ENCODE peak calls at places on chromosomes 3 and 15, in seven cellular contexts. B is OCI-LY7, W is A549, F is left lung, X is adrenal gland, Q is ovary, N is kidney. S is an unnamed sample.

GRCh38 chr15:71440479-71441071 is 325.3 kb downstream of the THSD4 start:
- DNase-seq in B (peak; percentile 42), W (peak; percentile 86), F (no peak), X (no peak), Q (no peak), N (no peak), S (no peak)

GRCh38 chr3:21544076-21544462 is 206.9 kb downstream of the ZNF385D start:
- DNase-seq in B (no peak), W (no peak), F (no peak), X (no peak), Q (no peak), N (no peak), S (no peak)

GRCh38 chr3:26376131-26376530 is 246.4 kb upstream of the LRRC3B start:
- DNase-seq in B (no peak), W (no peak), F (no peak), X (no peak), Q (no peak), N (no peak), S (no peak)

GRCh38 chr15:82647045-82647834 is at the start of gene CPEB1:
- DNase-seq in B (no peak), W (peak; percentile 66), F (peak; percentile 72), X (peak; percentile 71), Q (peak; percentile 83), N (peak; percentile 83), S (no peak)

GRCh38 chr15:52463638-52464037 is 65.0 kb downstream of the MYO5A start:
- DNase-seq in B (peak; percentile 69), W (peak; percentile 31), F (no peak), X (no peak), Q (no peak), N (no peak), S (no peak)

GRCh38 chr15:100714034-100714748 is 111.8 kb downstream of the ASB7 start:
- DNase-seq in B (no peak), W (no peak), F (no peak), X (peak; percentile 5), Q (no peak), N (no peak), S (no peak)

GRCh38 chr3:127831723-127832172 is 9.4 kb upstream of the MGLL start:
- DNase-seq in B (peak; percentile 65), W (peak; percentile 44), F (peak; percentile 91), X (peak; percentile 41), Q (no peak), N (no peak), S (peak; percentile 87)

GRCh38 chr15:52283281-52283680 is 12.3 kb downstream of the MYO5C start:
- DNase-seq in B (no peak), W (no peak), F (no peak), X (no peak), Q (no peak), N (no peak), S (no peak)

GRCh38 chr3:159872374-159873109 is 116.1 kb upstream of the IL12A start:
- DNase-seq in B (no peak), W (peak; percentile 83), F (no peak), X (no peak), Q (no peak), N (no peak), S (no peak)

GRCh38 chr15:34154725-34155204 is 52.9 kb downstream of the PGBD4 start:
- DNase-seq in B (peak; percentile 7), W (peak; percentile 87), F (no peak), X (no peak), Q (no peak), N (no peak), S (no peak)

GRCh38 chr3:4474683-4475490 is 7.8 kb upstream of the SUMF1 start:
- DNase-seq in B (no peak), W (peak; percentile 16), F (no peak), X (peak; percentile 83), Q (no peak), N (no peak), S (no peak)

GRCh38 chr3:59856921-59857320 is 807.1 kb upstream of the CFAP20DC start:
- DNase-seq in B (no peak), W (no peak), F (no peak), X (no peak), Q (no peak), N (no peak), S (no peak)

GRCh38 chr15:87527416-87527815 is 729.1 kb downstream of the NTRK3 start:
- DNase-seq in B (no peak), W (no peak), F (no peak), X (no peak), Q (no peak), N (no peak), S (no peak)

GRCh38 chr3:119774419-119774818 is 7.5 kb upstream of the NR1I2 start:
- DNase-seq in B (no peak), W (no peak), F (no peak), X (no peak), Q (no peak), N (no peak), S (no peak)

GRCh38 chr15:72604794-72605193 is 49.7 kb upstream of the GOLGA6B start:
- DNase-seq in B (no peak), W (peak; percentile 12), F (no peak), X (no peak), Q (no peak), N (no peak), S (no peak)

GRCh38 chr3:158111861-158112260 is 2.0 kb downstream of the RSRC1 start:
- DNase-seq in B (no peak), W (no peak), F (no peak), X (no peak), Q (no peak), N (no peak), S (no peak)

GRCh38 chr3:129312671-129313414 is 34.2 kb downstream of the HMCES start:
- DNase-seq in B (peak; percentile 28), W (peak; percentile 16), F (peak; percentile 17), X (no peak), Q (no peak), N (no peak), S (no peak)

GRCh38 chr3:9214599-9214998 is 34.8 kb downstream of the SRGAP3 start:
- DNase-seq in B (no peak), W (no peak), F (no peak), X (no peak), Q (no peak), N (no peak), S (no peak)

GRCh38 chr3:9222049-9222448 is 27.4 kb downstream of the SRGAP3 start:
- DNase-seq in B (no peak), W (no peak), F (no peak), X (no peak), Q (no peak), N (no peak), S (no peak)

GRCh38 chr3:9217784-9218513 is 31.5 kb downstream of the SRGAP3 start:
- DNase-seq in B (no peak), W (no peak), F (no peak), X (no peak), Q (no peak), N (no peak), S (no peak)

GRCh38 chr3:9216736-9217135 is 32.7 kb downstream of the SRGAP3 start:
- DNase-seq in B (no peak), W (no peak), F (no peak), X (no peak), Q (no peak), N (no peak), S (no peak)

GRCh38 chr3:9218514-9218846 is 31.0 kb downstream of the SRGAP3 start:
- DNase-seq in B (no peak), W (no peak), F (no peak), X (no peak), Q (no peak), N (no peak), S (no peak)
- H3K4me1 ChIP-seq in B (no peaks in the 10 kb centered on the region), W (no peaks in the 10 kb centered on the region), F (no peaks in the 10 kb centered on the region), X (peaks cover 11% of the 10 kb centered on the region), Q (no peaks in the 10 kb centered on the region), N (no peaks in the 10 kb centered on the region), S (no peaks in the 10 kb centered on the region)

GRCh38 chr3:50612973-50613851 is 1.6 kb upstream of the CISH start:
- DNase-seq in B (no peak), W (no peak), F (no peak), X (no peak), Q (peak; percentile 51), N (no peak), S (no peak)

GRCh38 chr3:50616770-50617095 is 218 bp upstream of the MAPKAPK3 start:
- DNase-seq in B (peak; percentile 94), W (peak; percentile 76), F (peak; percentile 98), X (peak; percentile 93), Q (peak; percentile 95), N (peak; percentile 97), S (peak; percentile 97)

GRCh38 chr3:50617096-50617791 is at the start of gene MAPKAPK3:
- DNase-seq in B (peak; percentile 47), W (no peak), F (peak; percentile 91), X (peak; percentile 60), Q (peak; percentile 73), N (peak; percentile 90), S (peak; percentile 87)

GRCh38 chr3:50616003-50616769 is 765 bp upstream of the MAPKAPK3 start:
- DNase-seq in B (peak; percentile 88), W (peak; percentile 83), F (peak; percentile 91), X (peak; percentile 84), Q (peak; percentile 86), N (peak; percentile 93), S (peak; percentile 89)

DNA sequence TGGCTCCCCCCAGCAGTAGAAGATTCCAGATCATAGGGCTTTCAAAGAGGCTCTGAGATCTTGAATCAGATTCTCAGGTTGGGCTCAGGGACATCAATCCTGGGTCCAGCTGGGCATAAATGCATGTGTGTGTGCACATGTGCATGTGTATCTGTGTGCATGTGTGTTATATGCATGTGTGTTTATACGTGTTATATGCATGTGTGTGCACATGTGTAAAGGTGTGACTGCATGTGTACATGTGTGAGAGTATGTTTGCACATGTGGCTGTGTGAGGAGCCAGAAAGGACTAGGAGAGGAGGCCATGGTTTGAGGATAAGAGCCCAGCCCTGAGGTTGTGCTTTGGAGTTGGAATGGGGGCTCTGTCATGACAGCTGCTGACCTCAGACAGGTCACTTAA is 1.8 kb upstream of the MAPKAPK3 start:
- DNase-seq in B (no peak), W (no peak), F (no peak), X (no peak), Q (no peak), N (no peak), S (no peak)
- H3K4me1 ChIP-seq in B (peaks cover 18% of the 10 kb centered on the region), W (peaks cover 13% of the 10 kb centered on the region), F (peaks cover 62% of the 10 kb centered on the region), X (peaks cover 51% of the 10 kb centered on the region), Q (peaks cover 14% of the 10 kb centered on the region), N (peaks cover 30% of the 10 kb centered on the region), S (peaks cover 56% of the 10 kb centered on the region)

GRCh38 chr15:98144388-98144787 is 183.9 kb downstream of the ARRDC4 start:
- DNase-seq in B (no peak), W (no peak), F (no peak), X (no peak), Q (no peak), N (no peak), S (no peak)
- H3K4me1 ChIP-seq in B (peaks cover 31% of the 10 kb centered on the region), W (no peaks in the 10 kb centered on the region), F (no peaks in the 10 kb centered on the region), X (no peaks in the 10 kb centered on the region), Q (no peaks in the 10 kb centered on the region), N (no peaks in the 10 kb centered on the region), S (no peaks in the 10 kb centered on the region)

DNA sequence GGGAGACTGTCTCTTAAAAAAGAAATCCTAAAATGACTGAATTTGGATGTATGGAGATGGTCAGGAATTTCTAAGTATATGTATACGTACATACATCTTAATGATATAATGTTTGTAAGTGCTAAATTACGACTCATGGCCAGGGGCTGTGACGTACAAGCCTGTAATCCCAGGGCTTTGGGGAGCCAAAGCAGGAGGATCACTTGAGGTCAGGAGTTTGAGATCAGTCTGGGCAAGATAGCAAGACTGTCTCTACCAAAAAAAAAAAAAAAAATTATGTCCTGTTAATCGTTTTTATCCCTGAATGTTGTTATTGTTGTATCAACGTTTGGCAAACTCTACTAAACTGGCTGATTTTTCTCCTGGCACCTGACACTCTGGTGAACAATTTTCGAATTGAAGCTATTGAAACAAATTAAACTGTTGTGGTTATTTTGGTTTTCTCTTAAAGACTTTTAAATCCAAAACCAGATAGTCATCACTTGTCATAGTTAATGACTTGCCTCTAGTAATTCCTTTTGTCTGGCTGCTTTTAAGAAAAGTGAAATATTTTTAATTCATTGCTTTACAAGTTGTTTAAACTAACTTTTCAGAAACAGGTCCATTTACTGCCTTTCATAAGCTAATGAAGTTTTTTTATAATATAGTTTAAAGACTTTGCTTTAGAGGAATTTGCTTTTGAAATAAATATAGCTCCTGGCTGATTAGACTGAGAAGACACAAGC is 7.0 kb downstream of the MORF4L1 start:
- DNase-seq in B (no peak), W (no peak), F (no peak), X (no peak), Q (no peak), N (no peak), S (no peak)
- H3K4me1 ChIP-seq in B (peaks cover 41% of the 10 kb centered on the region), W (peaks cover 70% of the 10 kb centered on the region), F (peaks cover 87% of the 10 kb centered on the region), X (peaks cover 87% of the 10 kb centered on the region), Q (peaks cover 12% of the 10 kb centered on the region), N (peaks cover 16% of the 10 kb centered on the region), S (peaks cover 54% of the 10 kb centered on the region)